ENCODE peak calls at places on chromosomes 3 and 15, in ten cellular contexts. U is activated T-cell treated with anti-CD3 and anti-CD28 coated beads for 1 hour, A is anterior cingulate cortex, Q is cardiac fibroblast, T is SK-N-SH, I is NCI-H1092, X is fibroblast of pulmonary artery, N is NCI-H460, J is activated T-helper 1 cell treated with Interleukin-2 at 50 U/mL for 16 hours, E is LoVo. O is an unnamed sample.

GRCh38 chr15:62495670-62496328 is 330.7 kb upstream of the C2CD4B start:
- DNase-seq in U (no peak), A (no peak), Q (peak; percentile 90), T (peak; percentile 49), I (no peak), X (peak; percentile 80), N (no peak), J (no peak), E (no peak), O (no peak)

GRCh38 chr3:9889405-9889804 is 1.0 kb upstream of the JAGN1 start:
- DNase-seq in U (no peak), A (no peak), Q (no peak), T (no peak), I (no peak), X (no peak), N (no peak), J (no peak), E (no peak), O (no peak)

GRCh38 chr15:31448635-31448979 is 122.0 kb downstream of the KLF13 start:
- DNase-seq in U (no peak), A (no peak), Q (peak; percentile 14), T (no peak), I (no peak), X (no peak), N (no peak), J (no peak), E (no peak), O (peak; percentile 26)

GRCh38 chr3:149203758-149204157 is 17.9 kb downstream of the CP start:
- DNase-seq in U (no peak), A (no peak), Q (no peak), T (no peak), I (no peak), X (no peak), N (no peak), J (no peak), E (no peak), O (no peak)

GRCh38 chr3:112084980-112085697 is 1.1 kb upstream of the C3orf52 start:
- DNase-seq in U (no peak), A (no peak), Q (no peak), T (no peak), I (no peak), X (no peak), N (no peak), J (no peak), E (peak; percentile 69), O (no peak)

GRCh38 chr3:85020828-85021227 is 62.0 kb downstream of the CADM2 start:
- DNase-seq in U (no peak), A (no peak), Q (no peak), T (no peak), I (no peak), X (no peak), N (no peak), J (no peak), E (no peak), O (no peak)

GRCh38 chr3:145145461-145145860 is 1015.5 kb downstream of the PLOD2 start:
- DNase-seq in U (no peak), A (no peak), Q (no peak), T (no peak), I (no peak), X (peak; percentile 4), N (no peak), J (no peak), E (no peak), O (no peak)

GRCh38 chr15:89307791-89308190 is 26.8 kb downstream of the POLG start:
- DNase-seq in U (no peak), A (no peak), Q (no peak), T (no peak), I (no peak), X (peak; percentile 14), N (no peak), J (no peak), E (no peak), O (no peak)

GRCh38 chr15:76503121-76503520 is 166.5 kb downstream of the ISL2 start:
- DNase-seq in U (no peak), A (no peak), Q (no peak), T (no peak), I (no peak), X (no peak), N (no peak), J (no peak), E (no peak), O (no peak)

GRCh38 chr3:19221081-19221480 is 72.8 kb downstream of the KCNH8 start:
- DNase-seq in U (no peak), A (no peak), Q (no peak), T (no peak), I (no peak), X (no peak), N (no peak), J (no peak), E (no peak), O (no peak)

GRCh38 chr3:5282703-5283102 is 95.2 kb downstream of the EDEM1 start:
- DNase-seq in U (no peak), A (no peak), Q (no peak), T (no peak), I (no peak), X (no peak), N (no peak), J (no peak), E (no peak), O (no peak)

GRCh38 chr15:64014995-64015394 is 31.3 kb downstream of the DAPK2 start:
- DNase-seq in U (no peak), A (no peak), Q (no peak), T (no peak), I (no peak), X (no peak), N (no peak), J (no peak), E (no peak), O (no peak)

GRCh38 chr15:87477759-87478687 is 778.5 kb downstream of the NTRK3 start:
- DNase-seq in U (no peak), A (no peak), Q (peak; percentile 78), T (peak; percentile 49), I (no peak), X (peak; percentile 78), N (peak; percentile 8), J (no peak), E (peak; percentile 35), O (peak; percentile 17)

GRCh38 chr15:61527836-61528589 is 298.9 kb upstream of the RORA start:
- DNase-seq in U (no peak), A (no peak), Q (no peak), T (peak; percentile 32), I (peak; percentile 8), X (no peak), N (no peak), J (no peak), E (no peak), O (no peak)

GRCh38 chr15:74633781-74634180 is 18.1 kb downstream of the CLK3 start:
- DNase-seq in U (no peak), A (no peak), Q (no peak), T (no peak), I (no peak), X (no peak), N (no peak), J (no peak), E (no peak), O (no peak)

GRCh38 chr3:124133366-124133940 is 141.5 kb upstream of the ROPN1 start:
- DNase-seq in U (no peak), A (no peak), Q (no peak), T (no peak), I (no peak), X (no peak), N (no peak), J (no peak), E (no peak), O (no peak)

GRCh38 chr15:27339138-27339537 is 368.2 kb downstream of the GABRG3 start:
- DNase-seq in U (no peak), A (no peak), Q (no peak), T (no peak), I (no peak), X (no peak), N (no peak), J (no peak), E (no peak), O (no peak)

GRCh38 chr3:13105851-13106250 is 32.6 kb upstream of the IQSEC1 start:
- DNase-seq in U (no peak), A (no peak), Q (no peak), T (no peak), I (no peak), X (no peak), N (no peak), J (no peak), E (no peak), O (no peak)

GRCh38 chr15:88215249-88215648 is 41.3 kb downstream of the NTRK3 start:
- DNase-seq in U (no peak), A (no peak), Q (no peak), T (no peak), I (no peak), X (no peak), N (no peak), J (no peak), E (no peak), O (no peak)

GRCh38 chr15:47786371-47786770 is 69.1 kb downstream of the SEMA6D start:
- DNase-seq in U (no peak), A (no peak), Q (no peak), T (no peak), I (no peak), X (peak; percentile 10), N (no peak), J (no peak), E (no peak), O (no peak)

GRCh38 chr15:83845230-83845629 is 191.3 kb downstream of the ADAMTSL3 start:
- DNase-seq in U (no peak), A (no peak), Q (peak; percentile 94), T (no peak), I (no peak), X (peak; percentile 96), N (no peak), J (no peak), E (no peak), O (no peak)

GRCh38 chr3:31973837-31974236 is 7.2 kb downstream of the OSBPL10 start:
- DNase-seq in U (no peak), A (no peak), Q (no peak), T (no peak), I (no peak), X (no peak), N (no peak), J (no peak), E (no peak), O (no peak)

GRCh38 chr15:31307270-31308184 is 19.1 kb upstream of the KLF13 start:
- DNase-seq in U (no peak), A (no peak), Q (no peak), T (no peak), I (no peak), X (no peak), N (no peak), J (no peak), E (no peak), O (no peak)

GRCh38 chr3:8882171-8882593 is 81.1 kb downstream of the RAD18 start:
- DNase-seq in U (no peak), A (no peak), Q (no peak), T (no peak), I (no peak), X (no peak), N (no peak), J (no peak), E (no peak), O (peak; percentile 57)

GRCh38 chr3:195208183-195208582 is 62.8 kb downstream of the XXYLT1 start:
- DNase-seq in U (no peak), A (no peak), Q (no peak), T (no peak), I (no peak), X (no peak), N (no peak), J (no peak), E (no peak), O (no peak)

GRCh38 chr3:142086581-142087090 is 62.7 kb downstream of the TFDP2 start:
- DNase-seq in U (no peak), A (no peak), Q (no peak), T (no peak), I (no peak), X (no peak), N (no peak), J (no peak), E (peak; percentile 85), O (no peak)

GRCh38 chr3:72231439-72232196 is 446.7 kb upstream of the PROK2 start:
- DNase-seq in U (no peak), A (peak; percentile 46), Q (no peak), T (no peak), I (no peak), X (no peak), N (no peak), J (no peak), E (no peak), O (peak; percentile 44)

GRCh38 chr3:57982561-57983243 is 25.5 kb upstream of the FLNB start:
- DNase-seq in U (no peak), A (no peak), Q (no peak), T (no peak), I (no peak), X (no peak), N (no peak), J (no peak), E (no peak), O (no peak)

O was measured in K562.